ENCODE peak calls at places on chromosomes 6 and 20, in eight cellular contexts. K is K562, L is HCT116, R is A549, C is GM12878, Q is H1, T is HepG2, F is SK-N-SH. Y is an unnamed sample.

GRCh38 chr20:54625497-54625896 is 150.1 kb downstream of the DOK5 start:
- DNase-seq in K (no peak), L (no peak), R (no peak), C (no peak), Q (no peak), T (no peak), F (no peak), Y (no peak)

GRCh38 chr6:2020909-2021308 is 224.5 kb downstream of the GMDS start:
- DNase-seq in K (no peak), L (no peak), R (no peak), C (no peak), Q (no peak), T (no peak), F (no peak), Y (peak)

GRCh38 chr20:50868509-50869495 is 62.4 kb downstream of the ADNP start:
- DNase-seq in K (no peak), L (no peak), R (peak), C (no peak), Q (no peak), T (peak), F (no peak), Y (peak)

GRCh38 chr6:22569281-22570184 is at the start of gene HDGFL1:
- DNase-seq in K (no peak), L (no peak), R (no peak), C (no peak), Q (no peak), T (no peak), F (no peak), Y (no peak)

GRCh38 chr6:101832371-101832770 is 438.9 kb downstream of the GRIK2 start:
- DNase-seq in K (no peak), L (no peak), R (no peak), C (no peak), Q (no peak), T (no peak), F (no peak), Y (no peak)

GRCh38 chr6:169231790-169232506 is 21.7 kb downstream of the THBS2 start:
- DNase-seq in K (no peak), L (no peak), R (no peak), C (no peak), Q (peak), T (no peak), F (no peak), Y (no peak)

GRCh38 chr6:32393660-32394420 is 13.1 kb downstream of the BTNL2 start:
- DNase-seq in K (no peak), L (no peak), R (no peak), C (no peak), Q (no peak), T (no peak), F (no peak), Y (no peak)

GRCh38 chr6:12348530-12349511 is 58.7 kb downstream of the EDN1 start:
- DNase-seq in K (no peak), L (peak), R (peak), C (no peak), Q (no peak), T (peak), F (no peak), Y (peak)

GRCh38 chr20:12649234-12649633 is 359.5 kb upstream of the SPTLC3 start:
- DNase-seq in K (no peak), L (no peak), R (no peak), C (no peak), Q (no peak), T (no peak), F (no peak), Y (no peak)

GRCh38 chr20:8568068-8568467 is 436.0 kb downstream of the PLCB1 start:
- DNase-seq in K (no peak), L (no peak), R (no peak), C (no peak), Q (no peak), T (peak), F (no peak), Y (peak)

GRCh38 chr6:1479095-1479494 is 89.7 kb downstream of the FOXF2 start:
- DNase-seq in K (no peak), L (no peak), R (no peak), C (no peak), Q (no peak), T (no peak), F (no peak), Y (peak)

GRCh38 chr6:157456524-157456829 is 75.5 kb downstream of the ZDHHC14 start:
- DNase-seq in K (no peak), L (no peak), R (no peak), C (peak), Q (no peak), T (no peak), F (no peak), Y (no peak)

GRCh38 chr20:52312131-52312729 is 120.7 kb upstream of the ZFP64 start:
- DNase-seq in K (peak), L (peak), R (peak), C (peak), Q (no peak), T (peak), F (peak), Y (peak)
- TF ChIP-seq RAD21 in K (peak), L (peak), R (peak), C (peak), Q (peak), T (peak), F (peak), Y (peak)

DNA sequence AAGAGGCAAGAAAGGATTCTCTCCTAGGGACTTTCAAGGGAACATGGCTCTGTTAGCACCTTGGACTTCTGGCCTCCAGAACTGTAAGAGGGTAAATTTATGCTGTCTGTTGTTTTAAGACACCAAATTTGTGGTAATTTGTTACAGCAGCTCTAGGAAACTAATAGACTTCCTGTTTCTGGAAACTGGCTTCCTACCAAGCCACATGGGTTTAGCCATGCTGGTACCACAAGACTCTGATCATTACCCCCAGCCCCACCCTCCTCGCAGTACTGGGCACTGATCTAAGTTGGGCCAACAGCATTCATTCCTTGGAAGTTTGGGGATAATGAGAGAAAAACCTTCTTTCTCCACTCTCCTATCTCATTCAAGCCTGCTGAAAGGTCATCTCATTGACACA is 109.5 kb upstream of the SMLR1 start:
- DNase-seq in K (no peak), L (no peak), R (no peak), C (no peak), Q (no peak), T (no peak), F (no peak), Y (no peak)
- TF ChIP-seq RAD21 in K (no peak), L (no peak), R (no peak), C (no peak), Q (no peak), T (no peak), F (no peak), Y (no peak)

GRCh38 chr6:170344631-170345576 is 38.3 kb downstream of the FAM120B start:
- DNase-seq in K (peak), L (peak), R (peak), C (peak), Q (no peak), T (peak), F (no peak), Y (peak)
- TF ChIP-seq RAD21 in K (no peak), L (no peak), R (no peak), C (no peak), Q (no peak), T (no peak), F (no peak), Y (no peak)

GRCh38 chr20:43554369-43554768 is 4.5 kb upstream of the SGK2 start:
- DNase-seq in K (no peak), L (no peak), R (no peak), C (no peak), Q (no peak), T (no peak), F (no peak), Y (no peak)

GRCh38 chr20:43559147-43559477 is 285 bp downstream of the SGK2 start:
- DNase-seq in K (no peak), L (no peak), R (no peak), C (no peak), Q (no peak), T (no peak), F (no peak), Y (no peak)

GRCh38 chr20:43560974-43561373 is 2.1 kb downstream of the SGK2 start:
- DNase-seq in K (no peak), L (no peak), R (no peak), C (no peak), Q (no peak), T (no peak), F (no peak), Y (no peak)

GRCh38 chr20:43559588-43559987 is 761 bp downstream of the SGK2 start:
- DNase-seq in K (no peak), L (no peak), R (no peak), C (no peak), Q (no peak), T (no peak), F (no peak), Y (no peak)

DNA sequence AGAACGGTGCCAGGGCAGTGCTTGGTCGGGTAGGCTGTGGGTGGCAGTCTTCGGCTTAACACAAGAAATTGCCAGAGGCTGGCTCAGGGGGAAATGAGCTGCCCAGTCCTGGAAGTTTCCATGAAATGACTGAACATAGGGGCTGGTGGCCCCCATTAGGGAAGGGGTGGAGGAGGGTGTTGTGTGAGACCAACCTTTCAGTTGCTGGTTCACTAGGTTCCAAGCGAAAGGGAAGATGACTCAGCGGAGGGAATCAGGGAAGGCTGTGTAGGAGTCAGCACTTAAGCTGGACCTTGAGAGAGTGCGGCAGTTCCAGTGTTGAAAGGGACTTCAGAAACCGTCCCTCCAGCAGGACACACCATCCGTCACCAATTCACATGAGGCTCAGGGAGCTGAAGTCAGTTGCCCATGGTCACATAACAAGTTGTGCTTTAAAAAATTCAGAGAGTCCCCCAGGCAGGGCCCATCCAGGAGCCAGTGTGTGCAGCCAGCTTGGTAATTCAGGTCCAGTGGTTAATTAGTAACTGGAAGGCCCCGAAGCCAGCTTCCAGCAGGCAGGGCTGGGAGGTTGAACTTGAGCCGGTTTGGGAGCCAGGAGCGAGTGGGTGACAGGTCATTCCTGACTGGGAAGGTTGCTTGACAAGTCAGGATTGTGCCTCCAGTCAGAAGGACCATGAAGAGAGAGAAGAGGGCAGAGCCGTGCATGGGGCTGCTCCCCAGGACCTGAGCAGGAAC is at the start of gene SGK2:
- DNase-seq in K (peak), L (no peak), R (peak), C (no peak), Q (no peak), T (peak), F (no peak), Y (peak)
- TF ChIP-seq RAD21 in K (no peak), L (no peak), R (no peak), C (no peak), Q (no peak), T (peak), F (no peak), Y (no peak)

DNA sequence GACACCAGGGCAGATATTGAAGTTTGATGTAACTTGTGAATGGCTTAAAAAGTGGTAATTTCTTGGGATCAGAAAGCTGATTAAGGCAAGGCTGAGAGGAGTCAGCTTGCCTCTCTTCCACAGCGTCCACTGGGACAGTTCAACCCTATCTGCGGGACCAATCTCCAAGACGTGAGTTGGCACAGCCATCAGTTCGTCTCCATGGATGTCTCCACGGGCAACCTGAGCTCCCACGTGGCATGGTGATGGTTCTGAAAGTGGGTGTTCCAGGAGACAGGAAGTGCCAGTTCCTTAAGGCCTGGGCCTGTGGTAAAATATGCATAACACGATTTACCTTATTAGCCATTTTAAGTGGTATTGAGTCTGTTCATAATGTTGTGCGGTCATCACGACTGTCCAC is 67.9 kb upstream of the BHLHE23 start:
- DNase-seq in K (no peak), L (no peak), R (no peak), C (no peak), Q (peak), T (no peak), F (no peak), Y (no peak)
- TF ChIP-seq RAD21 in K (no peak), L (no peak), R (no peak), C (no peak), Q (no peak), T (no peak), F (no peak), Y (no peak)

Y was measured in IMR-90.